ENCODE peak calls at places on chromosomes 5 and 9, in eight cellular contexts. E is right lobe of liver, O is SJSA1, R is AG04450, C is IMR-90, S is left lung, Y is GM23248, G is psoas muscle. J is an unnamed sample.

GRCh38 chr9:127166651-127167524 is 44.5 kb upstream of the ANGPTL2 start:
- DNase-seq in E (no peak), O (no peak), R (no peak), C (peak), S (no peak), Y (peak), G (peak), J (no peak)

GRCh38 chr5:80010754-80011392 is 19.8 kb upstream of the MTX3 start:
- DNase-seq in E (no peak), O (no peak), R (no peak), C (no peak), S (no peak), Y (no peak), G (no peak), J (no peak)

GRCh38 chr5:125349432-125349831 is 603.0 kb upstream of the ZNF608 start:
- DNase-seq in E (no peak), O (no peak), R (no peak), C (peak), S (no peak), Y (peak), G (no peak), J (no peak)

GRCh38 chr5:179129607-179130071 is 69.5 kb downstream of the ZNF354C start:
- DNase-seq in E (no peak), O (no peak), R (no peak), C (no peak), S (peak), Y (no peak), G (no peak), J (no peak)

GRCh38 chr5:96657068-96657467 is 5.1 kb upstream of the CAST start:
- DNase-seq in E (no peak), O (peak), R (peak), C (peak), S (no peak), Y (peak), G (no peak), J (no peak)

GRCh38 chr9:136284951-136285350 is 18.9 kb downstream of the CCDC187 start:
- DNase-seq in E (peak), O (no peak), R (no peak), C (no peak), S (peak), Y (no peak), G (no peak), J (no peak)

GRCh38 chr9:21392270-21392669 is 7.1 kb upstream of the IFNA2 start:
- DNase-seq in E (no peak), O (no peak), R (no peak), C (no peak), S (no peak), Y (peak), G (no peak), J (no peak)

GRCh38 chr9:35910613-35911488 is 1.6 kb downstream of the SPAAR start:
- DNase-seq in E (no peak), O (no peak), R (no peak), C (peak), S (no peak), Y (peak), G (peak), J (no peak)

GRCh38 chr9:116452634-116453033 is 234.5 kb upstream of the TRIM32 start:
- DNase-seq in E (no peak), O (no peak), R (no peak), C (no peak), S (no peak), Y (no peak), G (no peak), J (no peak)

GRCh38 chr9:98379572-98379971 is 124.1 kb upstream of the TBC1D2 start:
- DNase-seq in E (no peak), O (no peak), R (no peak), C (no peak), S (no peak), Y (no peak), G (no peak), J (no peak)

GRCh38 chr9:35002623-35003022 is 13.1 kb downstream of the DNAJB5 start:
- DNase-seq in E (no peak), O (no peak), R (no peak), C (no peak), S (no peak), Y (no peak), G (no peak), J (no peak)

GRCh38 chr5:169099801-169100734 is 200.9 kb downstream of the SLIT3 start:
- DNase-seq in E (no peak), O (no peak), R (no peak), C (no peak), S (no peak), Y (peak), G (no peak), J (no peak)

GRCh38 chr9:18268381-18268780 is 205.6 kb upstream of the ADAMTSL1 start:
- DNase-seq in E (no peak), O (no peak), R (no peak), C (peak), S (no peak), Y (peak), G (no peak), J (no peak)

GRCh38 chr5:78720234-78720985 is 71.8 kb upstream of the LHFPL2 start:
- DNase-seq in E (no peak), O (no peak), R (no peak), C (no peak), S (no peak), Y (no peak), G (no peak), J (no peak)

GRCh38 chr5:94888674-94889073 is 270.2 kb downstream of the SLF1 start:
- DNase-seq in E (no peak), O (no peak), R (no peak), C (no peak), S (no peak), Y (peak), G (no peak), J (no peak)

GRCh38 chr9:96512240-96512639 is 62.3 kb downstream of the HABP4 start:
- DNase-seq in E (no peak), O (no peak), R (no peak), C (no peak), S (no peak), Y (no peak), G (no peak), J (no peak)

GRCh38 chr5:172904643-172905345 is 54.4 kb upstream of the RPL26L1 start:
- DNase-seq in E (peak), O (peak), R (no peak), C (peak), S (peak), Y (peak), G (peak), J (peak)

GRCh38 chr9:82670726-82671125 is 392.2 kb downstream of the RASEF start:
- DNase-seq in E (no peak), O (no peak), R (no peak), C (no peak), S (no peak), Y (no peak), G (no peak), J (no peak)

GRCh38 chr9:95071450-95071849 is 246.1 kb downstream of the FANCC start:
- DNase-seq in E (no peak), O (no peak), R (no peak), C (no peak), S (no peak), Y (no peak), G (no peak), J (peak)

GRCh38 chr9:33742519-33742918 is 52.8 kb upstream of the PRSS3 start:
- DNase-seq in E (no peak), O (no peak), R (no peak), C (no peak), S (no peak), Y (no peak), G (no peak), J (no peak)

GRCh38 chr5:179343902-179344300 is 1.4 kb downstream of the ADAMTS2 start:
- DNase-seq in E (peak), O (no peak), R (no peak), C (peak), S (peak), Y (peak), G (no peak), J (peak)

GRCh38 chr9:22548625-22549024 is 102.0 kb downstream of the DMRTA1 start:
- DNase-seq in E (no peak), O (no peak), R (no peak), C (no peak), S (no peak), Y (no peak), G (no peak), J (no peak)

GRCh38 chr9:109253637-109254284 is 67.1 kb downstream of the EPB41L4B start:
- DNase-seq in E (peak), O (no peak), R (no peak), C (peak), S (no peak), Y (peak), G (no peak), J (no peak)

GRCh38 chr5:60495644-60496520 is 204.1 kb downstream of the DEPDC1B start:
- DNase-seq in E (no peak), O (no peak), R (no peak), C (no peak), S (no peak), Y (no peak), G (no peak), J (no peak)

GRCh38 chr9:13865869-13866268 is 448.1 kb downstream of the NFIB start:
- DNase-seq in E (no peak), O (no peak), R (no peak), C (no peak), S (no peak), Y (no peak), G (no peak), J (no peak)

GRCh38 chr9:135222991-135223760 is 135.7 kb downstream of the OLFM1 start:
- DNase-seq in E (peak), O (no peak), R (no peak), C (no peak), S (no peak), Y (no peak), G (peak), J (peak)

GRCh38 chr5:132064140-132064539 is 3.7 kb downstream of the IL3 start:
- DNase-seq in E (peak), O (no peak), R (no peak), C (no peak), S (peak), Y (no peak), G (peak), J (no peak)

GRCh38 chr5:172133359-172134029 is 54.5 kb downstream of the STK10 start:
- DNase-seq in E (peak), O (peak), R (peak), C (peak), S (no peak), Y (peak), G (no peak), J (no peak)

GRCh38 chr9:85521331-85522197 is 220.2 kb downstream of the AGTPBP1 start:
- DNase-seq in E (no peak), O (no peak), R (no peak), C (no peak), S (peak), Y (peak), G (peak), J (no peak)

GRCh38 chr5:95280692-95281091 is 4.2 kb downstream of the MCTP1 start:
- DNase-seq in E (no peak), O (no peak), R (no peak), C (no peak), S (no peak), Y (no peak), G (no peak), J (no peak)

GRCh38 chr5:103407399-103407798 is 148.8 kb downstream of the MACIR start:
- DNase-seq in E (no peak), O (no peak), R (no peak), C (peak), S (no peak), Y (peak), G (no peak), J (no peak)

GRCh38 chr9:69745716-69746538 is 13.9 kb downstream of the PTAR1 start:
- DNase-seq in E (no peak), O (no peak), R (no peak), C (peak), S (no peak), Y (peak), G (no peak), J (no peak)

GRCh38 chr5:72441861-72442540 is 65.2 kb downstream of the ZNF366 start:
- DNase-seq in E (no peak), O (peak), R (peak), C (peak), S (no peak), Y (peak), G (no peak), J (no peak)

GRCh38 chr9:547309-547708 is 294.2 kb upstream of the DMRT1 start:
- DNase-seq in E (no peak), O (no peak), R (no peak), C (no peak), S (no peak), Y (no peak), G (no peak), J (no peak)
- H3K27ac ChIP-seq in E (no peak), O (no peak), R (no peak), C (no peak), S (peak), Y (no peak), G (no peak), J (no peak)

GRCh38 chr9:130053109-130053503 is 600 bp upstream of the GPR107 start:
- DNase-seq in E (no peak), O (no peak), R (no peak), C (no peak), S (no peak), Y (no peak), G (no peak), J (no peak)
- H3K27ac ChIP-seq in E (peak), O (peak), R (peak), C (peak), S (peak), Y (peak), G (peak), J (peak)

GRCh38 chr5:55172937-55173695 is at the start of gene CDC20B:
- DNase-seq in E (peak), O (peak), R (no peak), C (peak), S (peak), Y (peak), G (peak), J (peak)
- H3K27ac ChIP-seq in E (no peak), O (no peak), R (no peak), C (no peak), S (no peak), Y (no peak), G (no peak), J (peak)

GRCh38 chr5:146025108-146025507 is 80.3 kb downstream of the PLAC8L1 start:
- DNase-seq in E (no peak), O (no peak), R (no peak), C (no peak), S (no peak), Y (no peak), G (no peak), J (no peak)

GRCh38 chr5:146026307-146027010 is 78.9 kb downstream of the PLAC8L1 start:
- DNase-seq in E (no peak), O (no peak), R (no peak), C (no peak), S (no peak), Y (no peak), G (no peak), J (no peak)

GRCh38 chr5:146024034-146024433 is 81.3 kb downstream of the PLAC8L1 start:
- DNase-seq in E (no peak), O (no peak), R (no peak), C (no peak), S (no peak), Y (no peak), G (no peak), J (no peak)

GRCh38 chr5:146027746-146028145 is 77.6 kb downstream of the PLAC8L1 start:
- DNase-seq in E (no peak), O (no peak), R (no peak), C (no peak), S (no peak), Y (no peak), G (no peak), J (peak)

GRCh38 chr5:146025681-146026080 is 79.7 kb downstream of the PLAC8L1 start:
- DNase-seq in E (no peak), O (no peak), R (no peak), C (no peak), S (no peak), Y (no peak), G (no peak), J (no peak)
- H3K27ac ChIP-seq in E (no peak), O (no peak), R (no peak), C (no peak), S (no peak), Y (no peak), G (peak), J (no peak)

DNA sequence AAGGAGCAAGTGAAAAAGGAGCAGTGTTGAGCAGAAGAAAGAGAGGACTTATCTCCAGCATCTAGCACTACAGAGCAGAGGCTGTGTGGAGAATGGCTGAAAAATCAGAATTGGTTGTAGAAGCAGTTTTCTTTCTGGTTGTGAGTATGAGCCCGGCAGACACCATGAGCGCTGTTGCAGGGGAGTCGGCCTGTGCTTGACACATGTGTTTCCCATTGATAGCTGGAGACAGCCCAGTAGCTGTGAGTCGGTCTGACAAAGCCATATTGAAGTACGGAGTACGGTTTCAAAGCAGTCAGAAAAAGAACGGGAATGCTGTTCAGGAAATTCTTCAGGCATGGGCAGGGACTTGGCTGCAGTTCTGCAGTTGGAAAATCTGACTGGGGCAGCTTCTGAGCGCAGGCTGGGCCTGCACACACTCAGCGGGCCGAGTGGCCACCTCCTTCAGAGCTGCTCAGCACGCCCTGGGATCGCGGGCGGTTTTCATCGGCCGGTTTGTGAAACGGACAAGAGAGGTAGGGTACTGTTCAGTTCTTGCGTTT is at the start of gene SGCD:
- DNase-seq in E (no peak), O (no peak), R (peak), C (peak), S (peak), Y (peak), G (peak), J (peak)
- H3K27ac ChIP-seq in E (no peak), O (no peak), R (peak), C (peak), S (peak), Y (peak), G (peak), J (no peak)

DNA sequence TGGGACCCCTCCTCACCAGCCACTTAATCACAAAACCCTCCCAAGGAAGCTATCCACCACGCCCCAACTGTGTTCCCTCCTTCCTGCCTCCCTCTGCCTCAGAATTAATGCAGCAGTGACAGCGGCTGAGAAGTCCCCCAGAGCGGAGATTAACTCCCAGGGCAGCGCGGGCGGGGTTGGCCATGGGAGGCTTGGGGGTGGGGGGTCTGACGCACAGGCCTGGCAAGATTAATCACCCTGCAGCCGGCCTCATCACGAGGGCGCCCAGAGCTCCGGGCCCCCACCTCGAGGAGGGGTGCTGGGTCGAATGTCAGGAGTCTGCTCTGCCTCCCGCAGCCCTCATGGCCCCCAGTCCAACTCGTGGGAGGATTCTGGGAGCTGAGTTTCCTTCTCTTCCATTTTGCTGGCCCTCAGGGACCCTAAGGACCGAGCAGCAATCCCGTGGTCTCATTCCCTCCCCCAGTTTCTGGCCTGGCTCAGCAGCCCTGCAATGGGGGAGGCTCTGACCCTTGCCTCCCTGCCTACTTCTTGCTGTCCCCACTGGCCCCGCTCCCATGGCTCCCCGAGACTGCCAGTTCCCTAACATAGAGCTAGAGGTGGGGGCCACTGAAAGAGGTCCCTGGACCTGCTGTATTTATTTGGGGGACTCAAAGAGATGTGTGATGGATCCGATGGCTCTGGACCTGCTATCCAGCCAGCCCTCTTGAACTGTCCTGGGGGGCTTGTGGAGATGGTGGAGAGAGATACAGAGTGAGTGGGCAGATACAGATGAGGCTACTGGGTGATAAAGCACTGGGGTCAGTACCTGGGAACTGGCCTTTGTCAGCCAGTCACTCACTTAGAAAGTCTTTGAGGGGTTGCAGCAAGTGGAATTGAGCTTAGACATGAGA is 42.5 kb downstream of the CXXC5 start:
- DNase-seq in E (no peak), O (no peak), R (no peak), C (peak), S (no peak), Y (peak), G (no peak), J (peak)
- H3K27ac ChIP-seq in E (no peak), O (no peak), R (peak), C (peak), S (no peak), Y (peak), G (peak), J (peak)